ENCODE peak calls at places on chromosomes 5 and 9, in five cellular contexts. G is endothelial cell; Z is PC-3; C is mesendoderm; S is stimulated activated CD8-positive, alpha-beta memory T cell treated with anti-CD3 and anti-CD28 coated beads, Interleukin-15, amount 100 ng/mL, for 24 hours. E is an unnamed sample.

GRCh38 chr5:125487231-125487630 is 740.8 kb upstream of the ZNF608 start:
- DNase-seq in G (no peak), Z (no peak), C (no peak), S (no peak), E (no peak)

GRCh38 chr9:136578620-136578914 is 32.7 kb upstream of the NOTCH1 start:
- DNase-seq in G (no peak), Z (no peak), C (no peak), S (no peak), E (no peak)

GRCh38 chr9:127399736-127400269 is 2.8 kb downstream of the SLC2A8 start:
- DNase-seq in G (no peak), Z (no peak), C (no peak), S (no peak), E (no peak)

GRCh38 chr9:130090915-130091314 is 37.2 kb downstream of the GPR107 start:
- DNase-seq in G (no peak), Z (no peak), C (no peak), S (no peak), E (no peak)

GRCh38 chr5:129904667-129905466 is 602 bp downstream of the CHSY3 start:
- DNase-seq in G (peak), Z (no peak), C (no peak), S (no peak), E (no peak)

GRCh38 chr9:99859395-99859980 is 37.8 kb downstream of the NR4A3 start:
- DNase-seq in G (no peak), Z (peak), C (peak), S (no peak), E (no peak)

GRCh38 chr5:103139264-103139865 is 19.3 kb downstream of the PPIP5K2 start:
- DNase-seq in G (peak), Z (peak), C (peak), S (peak), E (peak)

GRCh38 chr5:24492231-24492630 is 152.5 kb downstream of the CDH10 start:
- DNase-seq in G (no peak), Z (peak), C (peak), S (no peak), E (no peak)

GRCh38 chr9:37032713-37033112 is 1.4 kb downstream of the PAX5 start:
- DNase-seq in G (no peak), Z (no peak), C (no peak), S (no peak), E (no peak)

GRCh38 chr5:157607371-157608161 is 32.0 kb upstream of the ADAM19 start:
- DNase-seq in G (no peak), Z (peak), C (peak), S (no peak), E (peak)

GRCh38 chr9:33418090-33418489 is 15.7 kb upstream of the AQP7 start:
- DNase-seq in G (no peak), Z (no peak), C (no peak), S (no peak), E (no peak)

GRCh38 chr9:14511452-14511851 is 181.8 kb downstream of the ZDHHC21 start:
- DNase-seq in G (no peak), Z (peak), C (no peak), S (no peak), E (peak)

GRCh38 chr5:88875609-88876234 is 7.3 kb downstream of the MEF2C start:
- DNase-seq in G (no peak), Z (peak), C (no peak), S (no peak), E (no peak)

GRCh38 chr9:34515959-34516358 is 6.8 kb downstream of the ENHO start:
- DNase-seq in G (no peak), Z (no peak), C (no peak), S (no peak), E (no peak)

GRCh38 chr5:55546991-55547390 is 12.2 kb upstream of the PLPP1 start:
- DNase-seq in G (no peak), Z (peak), C (no peak), S (no peak), E (no peak)

GRCh38 chr5:5572010-5572982 is 149.8 kb downstream of the ICE1 start:
- DNase-seq in G (no peak), Z (no peak), C (no peak), S (no peak), E (peak)

E was measured in K562.